ENCODE peak calls at places on chromosomes 2 and 18, in seven cellular contexts. S, Z, L, C, I, J and V are unnamed samples.
A peak's percentile ranks its signal among the peaks of the same experiment; 100 is the strongest.

GRCh38 chr2:238462782-238463396 is 36.2 kb downstream of the ASB1 start:
- DNase-seq in J (no peak), C (peak; percentile 45), I (peak; percentile 70), L (no peak), S (no peak), Z (no peak), V (no peak)

GRCh38 chr18:22674300-22674699 is 256.6 kb upstream of the CTAGE1 start:
- DNase-seq in J (no peak), C (no peak), L (no peak), I (no peak), S (no peak), Z (no peak), V (no peak)

GRCh38 chr2:18677280-18677679 is 87.9 kb upstream of the NT5C1B start:
- DNase-seq in Z (no peak), J (no peak), S (no peak), L (no peak), C (no peak), I (no peak), V (no peak)

GRCh38 chr2:2938481-2938880 is 439.1 kb downstream of the EIPR1 start:
- DNase-seq in I (no peak), C (no peak), J (no peak), L (no peak), Z (no peak), S (no peak), V (no peak)

GRCh38 chr18:52348209-52348608 is 8.2 kb downstream of the DCC start:
- DNase-seq in S (no peak), I (peak; percentile 83), Z (no peak), C (peak; percentile 11), L (no peak), J (no peak), V (no peak)

GRCh38 chr2:11656671-11657101 is 13.3 kb downstream of the NTSR2 start:
- DNase-seq in I (no peak), L (peak; percentile 51), Z (peak; percentile 31), C (peak; percentile 36), J (no peak), S (no peak), V (no peak)

GRCh38 chr2:236333417-236334121 is 69.4 kb upstream of the ASB18 start:
- DNase-seq in J (no peak), L (no peak), I (no peak), S (no peak), Z (no peak), C (no peak), V (no peak)

GRCh38 chr2:72293620-72294019 is 146.0 kb upstream of the CYP26B1 start:
- DNase-seq in J (no peak), S (no peak), Z (no peak), C (no peak), L (no peak), I (no peak), V (no peak)

GRCh38 chr2:3200420-3200939 is 177.1 kb downstream of the EIPR1 start:
- DNase-seq in Z (no peak), S (no peak), J (no peak), C (no peak), I (no peak), L (no peak), V (no peak)

GRCh38 chr2:120342451-120342850 is 3.5 kb upstream of the INHBB start:
- DNase-seq in L (no peak), S (no peak), Z (no peak), I (no peak), C (no peak), J (no peak), V (no peak)

GRCh38 chr2:38508311-38509039 is 94.3 kb downstream of the HNRNPLL start:
- DNase-seq in C (peak; percentile 81), Z (peak; percentile 79), L (peak; percentile 91), J (peak; percentile 83), S (peak; percentile 74), I (peak; percentile 97), V (peak; percentile 66)

GRCh38 chr2:216298719-216299118 is 73.6 kb downstream of the MARCHF4 start:
- DNase-seq in C (no peak), J (no peak), L (no peak), I (no peak), S (no peak), Z (no peak), V (no peak)

GRCh38 chr2:156329922-156330726 is 2.4 kb downstream of the NR4A2 start:
- DNase-seq in L (no peak), Z (no peak), J (no peak), I (peak; percentile 42), C (no peak), S (no peak), V (no peak)

GRCh38 chr18:12766986-12767433 is 64.2 kb downstream of the PSMG2 start:
- DNase-seq in I (peak; percentile 89), L (no peak), S (peak; percentile 73), J (no peak), Z (no peak), C (peak; percentile 72), V (no peak)
- H3K4me3 ChIP-seq in I (no peak overlapping the region), L (no peak overlapping the region), S (no peak overlapping the region), J (no peak overlapping the region), Z (no peak overlapping the region), C (no peak overlapping the region), V (no peak overlapping the region)

GRCh38 chr2:23616630-23617029 is 231.7 kb downstream of the KLHL29 start:
- DNase-seq in C (no peak), J (no peak), I (no peak), S (no peak), L (no peak), Z (no peak), V (no peak)

GRCh38 chr2:23618696-23619530 is 233.9 kb downstream of the KLHL29 start:
- DNase-seq in L (no peak), I (no peak), S (no peak), J (no peak), Z (no peak), C (no peak), V (no peak)

GRCh38 chr2:23618265-23618664 is 233.3 kb downstream of the KLHL29 start:
- DNase-seq in J (no peak), I (no peak), S (no peak), Z (no peak), C (no peak), L (no peak), V (no peak)

GRCh38 chr2:23617817-23618216 is 232.8 kb downstream of the KLHL29 start:
- DNase-seq in S (no peak), L (peak; percentile 30), I (no peak), J (no peak), Z (no peak), C (no peak), V (no peak)

GRCh38 chr2:23617167-23617787 is 232.3 kb downstream of the KLHL29 start:
- DNase-seq in J (no peak), Z (peak; percentile 74), S (no peak), I (no peak), L (peak; percentile 46), C (peak; percentile 42), V (no peak)
- TF ChIP-seq POLR2AphosphoS5 in J (peak; percentile 94), Z (peak; percentile 63), S (no peak), I (no peak), L (peak; percentile 95), C (no peak), V (no peak)

GRCh38 chr2:174040417-174040701 is 75.2 kb upstream of the SP3 start:
- DNase-seq in Z (no peak), C (no peak), J (no peak), S (no peak), I (no peak), L (no peak), V (no peak)

GRCh38 chr2:174035981-174036742 is 71.0 kb upstream of the SP3 start:
- DNase-seq in L (no peak), Z (no peak), J (no peak), S (no peak), C (peak; percentile 79), I (peak; percentile 64), V (no peak)

GRCh38 chr2:174038472-174038871 is 73.3 kb upstream of the SP3 start:
- DNase-seq in L (no peak), Z (no peak), I (no peak), S (no peak), J (no peak), C (no peak), V (no peak)

GRCh38 chr2:174036825-174037224 is 71.7 kb upstream of the SP3 start:
- DNase-seq in Z (no peak), I (no peak), C (no peak), J (no peak), S (no peak), L (no peak), V (no peak)

DNA sequence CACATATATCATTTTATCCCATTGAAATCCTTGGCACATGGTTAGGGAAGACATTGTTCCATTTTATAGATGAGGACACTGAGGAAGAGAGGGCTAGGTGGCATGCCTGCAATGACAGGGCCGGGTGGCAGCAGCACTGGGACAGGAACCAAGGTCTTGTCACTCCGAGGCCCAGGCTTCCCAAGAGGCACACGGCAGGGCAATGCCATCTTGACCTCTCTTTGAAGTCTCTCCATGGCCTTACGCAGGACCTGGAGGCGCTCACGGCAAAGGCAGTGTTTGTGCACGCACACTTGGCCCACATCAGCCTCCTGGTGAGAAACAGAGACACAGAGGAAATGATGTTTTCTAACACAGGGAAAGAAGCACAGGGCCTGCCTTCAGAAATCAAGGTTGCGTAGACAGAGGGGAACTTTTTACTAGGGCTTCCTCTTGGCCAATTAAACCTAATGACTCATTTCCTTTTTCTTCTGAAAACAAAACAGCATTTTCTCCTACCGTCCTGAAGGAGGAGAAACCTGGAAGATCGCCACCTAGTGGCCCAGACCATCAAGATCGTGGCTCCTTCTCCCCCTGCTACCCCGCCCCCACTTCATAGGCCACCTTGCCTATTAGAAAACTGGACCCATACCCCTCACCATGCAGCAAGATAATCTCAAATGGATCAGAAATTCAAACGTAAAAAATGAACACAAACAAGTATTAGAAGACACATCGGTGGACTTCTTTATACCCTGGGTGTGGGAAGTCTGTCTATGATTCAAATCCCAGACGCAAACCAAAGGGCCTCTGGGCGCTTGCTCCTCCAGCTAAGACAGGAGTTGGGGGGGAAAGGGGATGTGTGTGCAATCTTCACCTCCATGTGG is 74.6 kb upstream of the SP3 start:
- DNase-seq in J (peak; percentile 77), I (peak; percentile 98), S (peak; percentile 77), C (peak; percentile 88), L (peak; percentile 90), Z (peak; percentile 85), V (peak; percentile 87)
- H3K4me3 ChIP-seq in J (no peak overlapping the region), I (no peak overlapping the region), S (no peak overlapping the region), C (no peak overlapping the region), L (no peak overlapping the region), Z (no peak overlapping the region), V (peak overlapping the region; percentile 62)

GRCh38 chr2:75560022-75560767 is 544 bp downstream of the EVA1A start:
- DNase-seq in C (no peak), L (no peak), S (no peak), Z (peak; percentile 16), I (peak; percentile 75), J (no peak), V (no peak)
- TF ChIP-seq POLR2AphosphoS5 in C (no peak), L (no peak), S (no peak), Z (no peak), I (no peak), J (no peak), V (no peak)

DNA sequence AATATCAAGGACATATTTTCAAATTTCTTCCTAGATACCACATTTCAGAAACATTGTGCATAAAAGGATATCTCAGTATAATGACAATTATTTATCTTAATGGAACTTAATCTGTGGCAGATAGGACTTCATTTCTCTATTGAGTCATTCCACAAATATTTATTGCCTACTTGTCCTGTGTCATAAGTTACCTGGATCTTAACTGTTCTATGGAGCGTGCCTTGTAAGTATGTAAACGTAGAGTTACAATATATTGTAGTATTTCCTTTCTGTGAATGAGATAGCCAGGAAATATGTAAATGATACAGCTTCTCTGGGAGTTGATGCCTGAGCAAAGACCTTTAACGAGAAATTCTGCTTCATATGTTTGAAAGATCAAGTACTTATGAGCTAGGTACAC is 2.5 kb downstream of the AGFG1 start:
- DNase-seq in J (no peak), L (no peak), Z (no peak), C (no peak), I (no peak), S (no peak), V (no peak)
- H3K4me3 ChIP-seq in J (no peak overlapping the region), L (peak overlapping the region; percentile 95), Z (no peak overlapping the region), C (no peak overlapping the region), I (peak overlapping the region; percentile 85), S (no peak overlapping the region), V (no peak overlapping the region)

GRCh38 chr2:69997296-69998184 is 36.1 kb upstream of the ASPRV1 start:
- DNase-seq in L (peak; percentile 40), J (peak; percentile 73), S (no peak), C (peak; percentile 87), I (peak; percentile 19), Z (no peak), V (no peak)
- TF ChIP-seq POLR2AphosphoS5 in L (no peak), J (no peak), S (no peak), C (no peak), I (no peak), Z (no peak), V (no peak)